ENCODE peak calls at places on chromosomes 1 and 21, in seven cellular contexts. L, G, P, R, X, F and E are unnamed samples.

GRCh38 chr21:17045214-17045835 is 467.5 kb upstream of the CXADR start:
- DNase-seq in L (no peak), G (no peak), P (no peak), R (no peak), X (no peak), F (no peak), E (no peak)

GRCh38 chr1:7285856-7286454 is 485.1 kb upstream of the VAMP3 start:
- DNase-seq in L (no peak), G (no peak), P (no peak), R (no peak), X (no peak), F (no peak), E (no peak)

GRCh38 chr1:209556159-209556690 is 27.3 kb upstream of the CAMK1G start:
- DNase-seq in L (no peak), G (no peak), P (no peak), R (no peak), X (no peak), F (no peak), E (no peak)

GRCh38 chr1:60696512-60696911 is 385.8 kb upstream of the NFIA start:
- DNase-seq in L (no peak), G (no peak), P (no peak), R (no peak), X (no peak), F (no peak), E (no peak)

GRCh38 chr1:74467786-74468377 is 44.5 kb downstream of the LRRC53 start:
- DNase-seq in L (no peak), G (no peak), P (no peak), R (no peak), X (peak), F (no peak), E (no peak)

GRCh38 chr1:54111624-54112023 is 41.2 kb downstream of the CDCP2 start:
- DNase-seq in L (no peak), G (no peak), P (no peak), R (no peak), X (no peak), F (no peak), E (no peak)

GRCh38 chr1:2977886-2978611 is 43.2 kb upstream of the ACTRT2 start:
- DNase-seq in L (peak), G (no peak), P (no peak), R (peak), X (no peak), F (no peak), E (no peak)

GRCh38 chr1:116529199-116529616 is 41.6 kb downstream of the CD58 start:
- DNase-seq in L (no peak), G (no peak), P (no peak), R (no peak), X (no peak), F (no peak), E (no peak)

GRCh38 chr1:118985611-118986290 is 2.4 kb downstream of the TBX15 start:
- DNase-seq in L (no peak), G (no peak), P (no peak), R (no peak), X (no peak), F (no peak), E (no peak)

GRCh38 chr21:36656138-36656537 is 42.8 kb upstream of the SIM2 start:
- DNase-seq in L (no peak), G (no peak), P (no peak), R (peak), X (no peak), F (no peak), E (peak)

GRCh38 chr1:181084606-181084969 is 3.9 kb upstream of the IER5 start:
- DNase-seq in L (no peak), G (no peak), P (no peak), R (no peak), X (no peak), F (no peak), E (no peak)

GRCh38 chr21:42295845-42296244 is 19.4 kb downstream of the TFF3 start:
- DNase-seq in L (no peak), G (no peak), P (no peak), R (no peak), X (no peak), F (no peak), E (no peak)

GRCh38 chr1:219931033-219931432 is 2.7 kb upstream of the SLC30A10 start:
- DNase-seq in L (no peak), G (no peak), P (no peak), R (no peak), X (no peak), F (no peak), E (no peak)

GRCh38 chr21:25329227-25329626 is 278.1 kb downstream of the MRPL39 start:
- DNase-seq in L (no peak), G (no peak), P (no peak), R (no peak), X (no peak), F (no peak), E (peak)

GRCh38 chr1:215605011-215605621 is 38.0 kb downstream of the KCTD3 start:
- DNase-seq in L (no peak), G (no peak), P (no peak), R (no peak), X (no peak), F (no peak), E (no peak)

GRCh38 chr1:248696261-248696660 is 6.3 kb downstream of the OR14I1 start:
- DNase-seq in L (no peak), G (no peak), P (no peak), R (no peak), X (no peak), F (no peak), E (no peak)

GRCh38 chr1:18411820-18412641 is 68.7 kb upstream of the KLHDC7A start:
- DNase-seq in L (no peak), G (no peak), P (no peak), R (no peak), X (no peak), F (no peak), E (no peak)

GRCh38 chr1:202164271-202165037 is 4.1 kb upstream of the PTPN7 start:
- DNase-seq in L (no peak), G (peak), P (no peak), R (peak), X (no peak), F (peak), E (no peak)

GRCh38 chr21:14215971-14216621 is at the start of gene RBM11:
- DNase-seq in L (peak), G (peak), P (peak), R (peak), X (peak), F (peak), E (no peak)

GRCh38 chr1:170146861-170147260 is 1.1 kb downstream of the NTMT2 start:
- DNase-seq in L (no peak), G (no peak), P (no peak), R (no peak), X (no peak), F (no peak), E (no peak)

GRCh38 chr1:6124746-6125365 is 55.3 kb downstream of the CHD5 start:
- DNase-seq in L (no peak), G (no peak), P (peak), R (peak), X (no peak), F (no peak), E (no peak)

GRCh38 chr1:25914074-25914995 is 8.1 kb upstream of the STMN1 start:
- DNase-seq in L (no peak), G (no peak), P (no peak), R (no peak), X (no peak), F (no peak), E (no peak)

GRCh38 chr21:45981641-45982255 is at the start of gene COL6A1:
- DNase-seq in L (peak), G (no peak), P (peak), R (peak), X (peak), F (no peak), E (no peak)

GRCh38 chr1:229884765-229885164 is 182.3 kb upstream of the GALNT2 start:
- DNase-seq in L (no peak), G (no peak), P (no peak), R (no peak), X (no peak), F (no peak), E (no peak)

GRCh38 chr1:19654386-19654785 is 10.3 kb downstream of the NBL1 start:
- DNase-seq in L (no peak), G (no peak), P (no peak), R (no peak), X (no peak), F (no peak), E (no peak)

GRCh38 chr1:83716641-83717040 is 282.3 kb downstream of the TTLL7 start:
- DNase-seq in L (no peak), G (no peak), P (no peak), R (no peak), X (no peak), F (no peak), E (no peak)

GRCh38 chr1:230426246-230427101 is at the start of gene PGBD5:
- DNase-seq in L (peak), G (peak), P (peak), R (peak), X (peak), F (peak), E (no peak)

GRCh38 chr1:151266315-151266714 is 11.8 kb downstream of the PSMD4 start:
- DNase-seq in L (no peak), G (no peak), P (no peak), R (no peak), X (no peak), F (no peak), E (no peak)

GRCh38 chr1:178396789-178397188 is 100.0 kb downstream of the CLEC20A start:
- DNase-seq in L (no peak), G (no peak), P (no peak), R (no peak), X (no peak), F (no peak), E (no peak)

GRCh38 chr1:228010921-228011320 is 4.1 kb downstream of the WNT3A start:
- DNase-seq in L (peak), G (no peak), P (no peak), R (peak), X (no peak), F (no peak), E (no peak)

GRCh38 chr1:89068291-89068690 is 3.3 kb upstream of the GBP1 start:
- DNase-seq in L (no peak), G (no peak), P (no peak), R (no peak), X (no peak), F (no peak), E (peak)

GRCh38 chr1:29584362-29584761 is 348.0 kb downstream of the PTPRU start:
- DNase-seq in L (no peak), G (no peak), P (no peak), R (no peak), X (no peak), F (no peak), E (no peak)

GRCh38 chr1:2046225-2046917 is 3.8 kb upstream of the PRKCZ start:
- DNase-seq in L (peak), G (peak), P (peak), R (peak), X (peak), F (peak), E (no peak)

GRCh38 chr1:56551691-56552090 is 27.7 kb downstream of the PLPP3 start:
- DNase-seq in L (no peak), G (no peak), P (no peak), R (no peak), X (no peak), F (no peak), E (no peak)

GRCh38 chr1:62295921-62296451 is 23.2 kb downstream of the KANK4 start:
- DNase-seq in L (no peak), G (no peak), P (no peak), R (no peak), X (no peak), F (no peak), E (no peak)

GRCh38 chr1:75134939-75135828 is 996 bp downstream of the LHX8 start:
- DNase-seq in L (peak), G (no peak), P (peak), R (no peak), X (no peak), F (peak), E (no peak)